ENCODE peak calls at places on chromosomes 13 and 19, in five cellular contexts. K is heart left ventricle, R is nephron progenitor cell, T is B cell, C is dorsolateral prefrontal cortex. H is an unnamed sample.
A peak's percentile ranks its signal among the peaks of the same experiment; 100 is the strongest.

GRCh38 chr19:54190942-54191670 is at the start of gene TSEN34:
- DNase-seq in K (peak; percentile 91), R (peak; percentile 90), T (peak; percentile 88), C (no peak), H (peak; percentile 86)

GRCh38 chr13:71814806-71815205 is 52.2 kb downstream of the DACH1 start:
- DNase-seq in K (no peak), R (no peak), T (no peak), C (no peak), H (no peak)

GRCh38 chr19:18192673-18193387 is at the start of gene MPV17L2:
- DNase-seq in K (peak; percentile 100), R (peak; percentile 98), T (peak; percentile 92), C (peak; percentile 100), H (peak; percentile 96)

GRCh38 chr13:102405499-102406079 is 3.7 kb upstream of the FGF14 start:
- DNase-seq in K (no peak), R (peak; percentile 54), T (no peak), C (no peak), H (no peak)

GRCh38 chr19:39951686-39952085 is 17.3 kb upstream of the FCGBP start:
- DNase-seq in K (no peak), R (no peak), T (no peak), C (no peak), H (no peak)

GRCh38 chr13:37878496-37878895 is 8.9 kb upstream of the TRPC4 start:
- DNase-seq in K (no peak), R (no peak), T (no peak), C (no peak), H (no peak)

GRCh38 chr13:19910336-19911072 is 47.1 kb upstream of the ZMYM5 start:
- DNase-seq in K (no peak), R (no peak), T (no peak), C (no peak), H (no peak)

GRCh38 chr13:48255090-48255489 is 22.1 kb downstream of the ITM2B start:
- DNase-seq in K (no peak), R (no peak), T (no peak), C (no peak), H (no peak)

GRCh38 chr19:18985257-18985656 is 44.2 kb upstream of the HOMER3 start:
- DNase-seq in K (peak; percentile 41), R (no peak), T (no peak), C (peak; percentile 45), H (no peak)

GRCh38 chr13:113158946-113159345 is 498 bp downstream of the PROZ start:
- DNase-seq in K (no peak), R (no peak), T (no peak), C (peak; percentile 23), H (no peak)

GRCh38 chr13:110869805-110870706 is 44.8 kb downstream of the ANKRD10 start:
- DNase-seq in K (peak; percentile 89), R (no peak), T (no peak), C (peak; percentile 30), H (no peak)

GRCh38 chr13:30735025-30735967 is at the start of gene ALOX5AP:
- DNase-seq in K (no peak), R (no peak), T (peak; percentile 68), C (no peak), H (peak; percentile 58)

GRCh38 chr13:24181991-24182702 is 21.6 kb downstream of the SPATA13 start:
- DNase-seq in K (no peak), R (no peak), T (no peak), C (no peak), H (no peak)

GRCh38 chr13:91162180-91162579 is 185.3 kb upstream of the MIR17HG start:
- DNase-seq in K (no peak), R (no peak), T (no peak), C (no peak), H (no peak)

GRCh38 chr13:28329395-28330158 is 165.4 kb downstream of the FLT1 start:
- DNase-seq in K (peak; percentile 27), R (no peak), T (no peak), C (no peak), H (no peak)

GRCh38 chr19:16536130-16536529 is 6.1 kb downstream of the CHERP start:
- DNase-seq in K (no peak), R (no peak), T (peak; percentile 35), C (no peak), H (no peak)

GRCh38 chr19:1699998-1700732 is 47.8 kb upstream of the TCF3 start:
- DNase-seq in K (no peak), R (no peak), T (peak; percentile 47), C (no peak), H (no peak)

GRCh38 chr13:111265006-111265700 is 55.3 kb upstream of the TEX29 start:
- DNase-seq in K (no peak), R (no peak), T (no peak), C (no peak), H (no peak)

GRCh38 chr19:29860492-29860891 is 48.7 kb downstream of the CCNE1 start:
- DNase-seq in K (no peak), R (no peak), T (no peak), C (no peak), H (no peak)

GRCh38 chr13:39326471-39326870 is 276.5 kb downstream of the LHFPL6 start:
- DNase-seq in K (peak; percentile 27), R (no peak), T (no peak), C (no peak), H (no peak)

GRCh38 chr19:9885077-9885552 is 50.0 kb downstream of the PIN1 start:
- DNase-seq in K (peak; percentile 21), R (no peak), T (no peak), C (peak; percentile 65), H (no peak)

GRCh38 chr13:96963786-96964475 is 30.3 kb downstream of the OXGR1 start:
- DNase-seq in K (no peak), R (no peak), T (no peak), C (no peak), H (no peak)

GRCh38 chr13:79458436-79458835 is 22.5 kb upstream of the NDFIP2 start:
- DNase-seq in K (no peak), R (no peak), T (no peak), C (no peak), H (no peak)

GRCh38 chr19:28631931-28632330 is 581.0 kb downstream of the UQCRFS1 start:
- DNase-seq in K (no peak), R (no peak), T (no peak), C (no peak), H (no peak)

GRCh38 chr13:85798999-85799646 is at the start of gene SLITRK6:
- DNase-seq in K (no peak), R (peak; percentile 11), T (no peak), C (no peak), H (no peak)

GRCh38 chr19:49057636-49058234 is at the start of gene CGB7:
- DNase-seq in K (peak; percentile 74), R (peak; percentile 89), T (peak; percentile 60), C (no peak), H (no peak)

GRCh38 chr19:56291857-56292256 is 19.3 kb downstream of the EDDM13 start:
- DNase-seq in K (no peak), R (no peak), T (no peak), C (no peak), H (no peak)

GRCh38 chr19:41682437-41682836 is 5.6 kb downstream of the CEACAM7 start:
- DNase-seq in K (no peak), R (no peak), T (no peak), C (no peak), H (no peak)

GRCh38 chr13:114219406-114219805 is 15.3 kb upstream of the CDC16 start:
- DNase-seq in K (no peak), R (no peak), T (no peak), C (no peak), H (no peak)

GRCh38 chr13:114146629-114147028 is 14.2 kb upstream of the RASA3 start:
- DNase-seq in K (peak; percentile 4), R (no peak), T (peak; percentile 41), C (no peak), H (no peak)

GRCh38 chr13:32471187-32471922 is 43.4 kb upstream of the N4BP2L1 start:
- DNase-seq in K (peak; percentile 59), R (peak; percentile 15), T (no peak), C (peak; percentile 71), H (no peak)

GRCh38 chr13:93244141-93244917 is 17.7 kb downstream of the GPC6 start:
- DNase-seq in K (no peak), R (peak; percentile 26), T (no peak), C (no peak), H (no peak)

GRCh38 chr13:39501711-39502324 is 101.2 kb downstream of the LHFPL6 start:
- DNase-seq in K (peak; percentile 61), R (no peak), T (no peak), C (no peak), H (no peak)

GRCh38 chr19:38039966-38040365 is 133.0 kb downstream of the SIPA1L3 start:
- DNase-seq in K (no peak), R (no peak), T (no peak), C (no peak), H (no peak)

GRCh38 chr19:16218851-16219250 is 21.1 kb downstream of the AP1M1 start:
- DNase-seq in K (no peak), R (no peak), T (peak; percentile 28), C (no peak), H (no peak)

DNA sequence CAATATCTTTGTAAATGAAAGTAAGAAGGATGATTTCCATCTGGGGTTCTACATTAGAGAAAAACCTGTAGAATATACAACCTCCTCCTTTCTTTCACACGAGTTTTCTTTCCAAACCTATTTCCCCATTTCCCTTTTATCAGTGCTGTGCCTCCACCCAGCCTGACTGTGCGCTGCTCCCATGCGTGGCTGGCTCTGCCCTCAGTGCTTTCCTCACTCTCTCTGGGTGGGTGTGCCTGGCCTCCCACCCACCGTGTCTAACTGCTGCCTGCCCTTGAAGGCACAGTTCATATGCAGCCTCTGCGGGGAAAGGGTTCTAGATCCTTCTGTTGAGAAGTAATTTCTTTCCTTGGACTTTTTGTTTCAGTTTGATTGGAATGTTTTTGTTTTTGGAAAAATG is 70.7 kb downstream of the PCCA start:
- DNase-seq in K (no peak), R (no peak), T (no peak), C (no peak), H (no peak)
- TF ChIP-seq CTCF in K (no peak), R (no peak), T (no peak), C (no peak), H (no peak)

GRCh38 chr19:13856530-13856929 is 20.4 kb upstream of the NANOS3 start:
- DNase-seq in K (no peak), R (no peak), T (no peak), C (no peak), H (no peak)
- TF ChIP-seq CTCF in K (no peak), R (no peak), T (no peak), C (no peak), H (no peak)

GRCh38 chr19:45927565-45928261 is 13.1 kb upstream of the NANOS2 start:
- DNase-seq in K (peak; percentile 89), R (peak; percentile 96), T (peak; percentile 96), C (peak; percentile 89), H (peak; percentile 97)
- TF ChIP-seq CTCF in K (peak; percentile 8), R (no peak), T (no peak), C (peak; percentile 29), H (no peak)

GRCh38 chr13:43804461-43805070 is 17.8 kb upstream of the ENOX1 start:
- DNase-seq in K (no peak), R (no peak), T (peak; percentile 45), C (no peak), H (peak; percentile 45)
- TF ChIP-seq CTCF in K (peak; percentile 62), R (peak; percentile 58), T (peak; percentile 85), C (peak; percentile 78), H (peak; percentile 47)

H was measured in GM13977.